ENCODE peak calls at places on chromosomes 11 and 22, in four cellular contexts. One of them, this sample, is unnamed.

GRCh38 chr11:65431452-65432132 is 9.0 kb downstream of the NEAT1 start:
- DNase-seq in HepG2: no peak
- DNase-seq in K562: no peak
- DNase-seq in GM12878: no peak
- DNase-seq in this sample: no peak

GRCh38 chr11:65975771-65976170 is 14.2 kb downstream of the SART1 start:
- DNase-seq in HepG2: no peak
- DNase-seq in K562: no peak
- DNase-seq in GM12878: no peak
- DNase-seq in this sample: no peak

GRCh38 chr11:102452461-102453285 is at the start of gene TMEM123:
- DNase-seq in K562: peak
- DNase-seq in GM12878: no peak
- DNase-seq in HepG2: peak
- DNase-seq in this sample: peak

GRCh38 chr22:34414467-34415440 is 494.5 kb upstream of the LARGE1 start:
- DNase-seq in HepG2: peak
- DNase-seq in K562: peak
- DNase-seq in GM12878: peak
- DNase-seq in this sample: peak

GRCh38 chr11:19506803-19507466 is 205.7 kb upstream of the NAV2 start:
- DNase-seq in K562: no peak
- DNase-seq in GM12878: no peak
- DNase-seq in HepG2: no peak
- DNase-seq in this sample: no peak

GRCh38 chr11:76208829-76209670 is 2.7 kb upstream of the WNT11 start:
- DNase-seq in GM12878: no peak
- DNase-seq in HepG2: peak
- DNase-seq in K562: no peak
- DNase-seq in this sample: peak

GRCh38 chr11:65505434-65506315 is 6.8 kb downstream of the MALAT1 start:
- DNase-seq in K562: peak
- DNase-seq in GM12878: no peak
- DNase-seq in HepG2: no peak
- DNase-seq in this sample: no peak

GRCh38 chr11:24617856-24618255 is 121.0 kb downstream of the LUZP2 start:
- DNase-seq in K562: no peak
- DNase-seq in GM12878: no peak
- DNase-seq in HepG2: no peak
- DNase-seq in this sample: no peak

GRCh38 chr11:46181387-46181786 is 60.1 kb upstream of the PHF21A start:
- DNase-seq in GM12878: no peak
- DNase-seq in K562: no peak
- DNase-seq in HepG2: no peak
- DNase-seq in this sample: no peak

GRCh38 chr11:128187377-128187776 is 400.0 kb downstream of the ETS1 start:
- DNase-seq in K562: no peak
- DNase-seq in HepG2: no peak
- DNase-seq in GM12878: no peak
- DNase-seq in this sample: no peak

GRCh38 chr11:117145393-117145761 is 1.3 kb downstream of the PAFAH1B2 start:
- DNase-seq in GM12878: no peak
- DNase-seq in K562: peak
- DNase-seq in HepG2: peak
- DNase-seq in this sample: no peak

GRCh38 chr11:13923182-13923581 is 39.3 kb upstream of the SPON1 start:
- DNase-seq in HepG2: no peak
- DNase-seq in GM12878: no peak
- DNase-seq in K562: no peak
- DNase-seq in this sample: no peak

GRCh38 chr11:60831501-60832079 is 10.3 kb upstream of the CCDC86 start:
- DNase-seq in HepG2: no peak
- DNase-seq in K562: no peak
- DNase-seq in GM12878: no peak
- DNase-seq in this sample: no peak

GRCh38 chr11:133900176-133901105 is 55.1 kb upstream of the SPATA19 start:
- DNase-seq in HepG2: no peak
- DNase-seq in K562: no peak
- DNase-seq in GM12878: no peak
- DNase-seq in this sample: peak

GRCh38 chr11:75311858-75312288 is 39.6 kb downstream of the ARRB1 start:
- DNase-seq in HepG2: no peak
- DNase-seq in GM12878: no peak
- DNase-seq in K562: no peak
- DNase-seq in this sample: no peak

GRCh38 chr22:47142427-47143046 is 380.1 kb downstream of the TBC1D22A start:
- DNase-seq in GM12878: no peak
- DNase-seq in HepG2: no peak
- DNase-seq in K562: no peak
- DNase-seq in this sample: no peak

GRCh38 chr11:129960216-129961214 is 42.1 kb downstream of the PRDM10 start:
- DNase-seq in HepG2: peak
- DNase-seq in GM12878: peak
- DNase-seq in K562: no peak
- DNase-seq in this sample: no peak

GRCh38 chr11:65642014-65642671 is 4.2 kb downstream of the SIPA1 start:
- DNase-seq in GM12878: no peak
- DNase-seq in HepG2: no peak
- DNase-seq in K562: peak
- DNase-seq in this sample: peak

GRCh38 chr22:27100789-27101188 is 443.4 kb downstream of the MIAT start:
- DNase-seq in HepG2: no peak
- DNase-seq in GM12878: no peak
- DNase-seq in K562: no peak
- DNase-seq in this sample: peak

GRCh38 chr22:29202231-29203192 is 3.2 kb upstream of the EMID1 start:
- DNase-seq in HepG2: peak
- DNase-seq in K562: peak
- DNase-seq in GM12878: peak
- DNase-seq in this sample: peak

GRCh38 chr11:1542267-1542666 is 29.8 kb downstream of the DUSP8 start:
- DNase-seq in K562: no peak
- DNase-seq in GM12878: no peak
- DNase-seq in HepG2: no peak
- DNase-seq in this sample: no peak

GRCh38 chr22:17915676-17916075 is 108.7 kb downstream of the MICAL3 start:
- DNase-seq in GM12878: no peak
- DNase-seq in HepG2: no peak
- DNase-seq in K562: no peak
- DNase-seq in this sample: no peak

GRCh38 chr11:32821517-32821916 is 8.2 kb upstream of the PRRG4 start:
- DNase-seq in HepG2: no peak
- DNase-seq in K562: no peak
- DNase-seq in GM12878: no peak
- DNase-seq in this sample: no peak

GRCh38 chr22:49321477-49322055 is 506.1 kb downstream of the BRD1 start:
- DNase-seq in HepG2: no peak
- DNase-seq in K562: no peak
- DNase-seq in GM12878: no peak
- DNase-seq in this sample: no peak

GRCh38 chr11:132648841-132649240 is 883.5 kb downstream of the OPCML start:
- DNase-seq in HepG2: no peak
- DNase-seq in GM12878: no peak
- DNase-seq in K562: no peak
- DNase-seq in this sample: no peak

GRCh38 chr22:26977741-26978140 is 320.4 kb downstream of the MIAT start:
- DNase-seq in HepG2: no peak
- DNase-seq in GM12878: no peak
- DNase-seq in K562: no peak
- DNase-seq in this sample: peak

GRCh38 chr11:60954421-60954820 is 2.4 kb upstream of the SLC15A3 start:
- DNase-seq in K562: no peak
- DNase-seq in GM12878: no peak
- DNase-seq in HepG2: no peak
- DNase-seq in this sample: no peak

GRCh38 chr11:128916037-128916572 is 24.9 kb downstream of the KCNJ5 start:
- DNase-seq in GM12878: no peak
- DNase-seq in K562: no peak
- DNase-seq in HepG2: no peak
- DNase-seq in this sample: no peak

GRCh38 chr11:130159657-130160459 is at the start of gene ST14:
- DNase-seq in HepG2: no peak
- DNase-seq in K562: no peak
- DNase-seq in GM12878: no peak
- DNase-seq in this sample: peak

GRCh38 chr11:130115218-130115617 is 44.4 kb upstream of the ST14 start:
- DNase-seq in HepG2: no peak
- DNase-seq in K562: no peak
- DNase-seq in GM12878: no peak
- DNase-seq in this sample: no peak

GRCh38 chr11:46565248-46565835 is 28.5 kb downstream of the AMBRA1 start:
- DNase-seq in K562: no peak
- DNase-seq in GM12878: no peak
- DNase-seq in HepG2: no peak
- DNase-seq in this sample: no peak

GRCh38 chr11:119782673-119783072 is 53.7 kb upstream of the NECTIN1 start:
- DNase-seq in K562: peak
- DNase-seq in HepG2: no peak
- DNase-seq in GM12878: no peak
- DNase-seq in this sample: no peak

DNA sequence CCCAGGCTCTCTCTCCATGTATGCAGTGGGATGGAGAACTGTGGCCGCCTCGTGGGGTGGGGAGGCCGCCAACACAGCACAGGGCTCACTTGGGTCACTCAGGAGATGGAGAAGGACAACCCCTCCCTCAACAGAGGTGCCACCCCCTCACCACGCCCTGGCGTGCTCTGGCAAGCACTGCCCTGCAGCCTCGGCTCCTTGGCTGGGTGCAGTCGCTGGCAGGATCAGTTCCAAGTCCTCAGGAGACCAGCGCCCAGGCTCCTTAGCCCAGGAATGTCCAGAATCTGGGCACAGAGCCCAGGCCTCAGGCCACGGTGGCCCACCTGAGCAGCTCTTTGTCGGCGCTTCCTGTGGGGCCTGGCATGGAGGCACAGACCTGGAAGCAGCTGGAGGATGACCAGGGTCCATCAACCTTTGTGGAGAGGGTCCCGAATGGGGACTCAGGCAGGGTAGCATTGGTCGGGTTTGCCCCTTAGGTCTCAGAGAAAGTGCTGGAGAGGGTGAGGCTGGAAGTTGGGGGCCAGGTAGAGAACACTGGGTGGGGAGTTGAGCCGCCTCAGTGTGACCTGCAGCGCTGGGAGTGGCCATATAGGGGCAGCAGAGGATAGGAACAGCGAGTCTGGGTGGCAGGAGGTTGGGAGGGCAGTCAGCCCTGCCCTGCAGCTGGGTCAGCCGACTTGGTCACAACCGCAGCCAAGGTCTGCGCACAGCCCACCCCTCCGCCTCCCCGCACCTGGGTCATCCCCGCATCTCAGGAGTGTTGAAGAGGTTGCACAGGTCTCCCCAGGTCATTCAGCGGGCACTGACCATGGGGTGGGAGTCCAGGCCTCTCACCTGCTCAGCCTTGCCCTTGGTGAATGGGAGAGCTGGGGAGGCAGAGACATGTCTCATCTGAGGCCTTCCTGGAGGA is 8.2 kb downstream of the SUSD2 start:
- DNase-seq in HepG2: peak
- DNase-seq in K562: peak
- DNase-seq in GM12878: no peak
- DNase-seq in this sample: peak
- TF ChIP-seq NR2C2 in HepG2: no peak
- TF ChIP-seq NR2C2 in K562: no peak
- TF ChIP-seq NR2C2 in GM12878: no peak
- TF ChIP-seq NR2C2 in this sample: no peak

GRCh38 chr11:12100886-12101285 is 9.5 kb upstream of the MICAL2 start:
- DNase-seq in HepG2: no peak
- DNase-seq in K562: no peak
- DNase-seq in GM12878: no peak
- DNase-seq in this sample: no peak

GRCh38 chr11:12100429-12100828 is 10.0 kb upstream of the MICAL2 start:
- DNase-seq in HepG2: no peak
- DNase-seq in K562: no peak
- DNase-seq in GM12878: no peak
- DNase-seq in this sample: no peak

GRCh38 chr11:12103411-12104225 is 6.8 kb upstream of the MICAL2 start:
- DNase-seq in HepG2: no peak
- DNase-seq in GM12878: no peak
- DNase-seq in K562: no peak
- DNase-seq in this sample: no peak

GRCh38 chr11:12101318-12101717 is 9.1 kb upstream of the MICAL2 start:
- DNase-seq in GM12878: no peak
- DNase-seq in K562: no peak
- DNase-seq in HepG2: no peak
- DNase-seq in this sample: no peak

GRCh38 chr11:12102588-12103410 is 7.6 kb upstream of the MICAL2 start:
- DNase-seq in GM12878: no peak
- DNase-seq in K562: no peak
- DNase-seq in HepG2: no peak
- DNase-seq in this sample: no peak
- TF ChIP-seq NR2C2 in GM12878: no peak
- TF ChIP-seq NR2C2 in K562: no peak
- TF ChIP-seq NR2C2 in HepG2: no peak
- TF ChIP-seq NR2C2 in this sample: no peak

GRCh38 chr22:39429186-39429585 is 27.6 kb upstream of the MGAT3 start:
- DNase-seq in HepG2: no peak
- DNase-seq in GM12878: no peak
- DNase-seq in K562: no peak
- DNase-seq in this sample: no peak
- TF ChIP-seq NR2C2 in HepG2: no peak
- TF ChIP-seq NR2C2 in GM12878: no peak
- TF ChIP-seq NR2C2 in K562: no peak
- TF ChIP-seq NR2C2 in this sample: no peak

GRCh38 chr22:30969532-30970355 is 679 bp downstream of the TUG1 start:
- DNase-seq in K562: peak
- DNase-seq in HepG2: peak
- DNase-seq in GM12878: no peak
- DNase-seq in this sample: no peak
- TF ChIP-seq NR2C2 in K562: no peak
- TF ChIP-seq NR2C2 in HepG2: no peak
- TF ChIP-seq NR2C2 in GM12878: no peak
- TF ChIP-seq NR2C2 in this sample: no peak

GRCh38 chr11:31761636-31762035 is 49.5 kb downstream of the PAX6 start:
- DNase-seq in HepG2: no peak
- DNase-seq in GM12878: no peak
- DNase-seq in K562: no peak
- DNase-seq in this sample: no peak
- TF ChIP-seq NR2C2 in HepG2: no peak
- TF ChIP-seq NR2C2 in GM12878: no peak
- TF ChIP-seq NR2C2 in K562: no peak
- TF ChIP-seq NR2C2 in this sample: no peak

GRCh38 chr11:71948314-71949027 is 19.6 kb downstream of the RNF121 start:
- DNase-seq in GM12878: no peak
- DNase-seq in HepG2: peak
- DNase-seq in K562: peak
- DNase-seq in this sample: no peak

GRCh38 chr11:71947498-71947897 is 18.7 kb downstream of the RNF121 start:
- DNase-seq in GM12878: no peak
- DNase-seq in K562: peak
- DNase-seq in HepG2: peak
- DNase-seq in this sample: no peak

GRCh38 chr11:71940561-71941219 is 11.8 kb downstream of the RNF121 start:
- DNase-seq in K562: no peak
- DNase-seq in HepG2: no peak
- DNase-seq in GM12878: no peak
- DNase-seq in this sample: no peak

GRCh38 chr11:71949034-71949433 is 20.2 kb downstream of the RNF121 start:
- DNase-seq in GM12878: no peak
- DNase-seq in K562: no peak
- DNase-seq in HepG2: no peak
- DNase-seq in this sample: no peak

GRCh38 chr11:71946144-71946571 is 17.3 kb downstream of the RNF121 start:
- DNase-seq in K562: no peak
- DNase-seq in GM12878: no peak
- DNase-seq in HepG2: peak
- DNase-seq in this sample: no peak
- TF ChIP-seq NR2C2 in K562: no peak
- TF ChIP-seq NR2C2 in GM12878: no peak
- TF ChIP-seq NR2C2 in HepG2: no peak
- TF ChIP-seq NR2C2 in this sample: no peak

This sample was measured in WTC11.